ENCODE peak calls at places on chromosome 1, in nine cellular contexts. S is neural progenitor cell, V is GM23338, X is GM23248, H is HCT116, O is MM.1S, I is hepatocyte, A is PC-3, W is SK-N-SH. E is an unnamed sample.

GRCh38 chr1:18949689-18950414 is 6.6 kb downstream of the IFFO2 start:
- DNase-seq in X (peak; percentile 70), I (no peak), H (no peak), W (no peak), O (no peak), S (peak; percentile 77), V (peak; percentile 72), A (no peak), E (no peak)

GRCh38 chr1:28173151-28173979 is 3.1 kb downstream of the PTAFR start:
- DNase-seq in W (no peak), S (no peak), V (no peak), A (no peak), O (no peak), I (no peak), H (no peak), X (peak; percentile 17), E (peak; percentile 36)

GRCh38 chr1:237911911-237912310 is 21.2 kb upstream of the ZP4 start:
- DNase-seq in O (no peak), H (no peak), S (no peak), W (no peak), X (no peak), V (no peak), A (peak; percentile 10), I (no peak), E (no peak)

GRCh38 chr1:232017057-232017456 is 390.5 kb downstream of the DISC1 start:
- DNase-seq in X (no peak), H (no peak), S (no peak), O (no peak), V (no peak), W (peak; percentile 17), A (peak; percentile 10), I (no peak), E (no peak)

GRCh38 chr1:24186993-24187790 is at the start of gene IFNLR1:
- DNase-seq in X (peak; percentile 63), H (peak; percentile 58), A (peak; percentile 74), W (peak; percentile 89), I (peak; percentile 89), S (peak; percentile 82), V (peak; percentile 90), O (peak; percentile 92), E (peak; percentile 91)

GRCh38 chr1:209367031-209367813 is 216.3 kb upstream of the CAMK1G start:
- DNase-seq in V (no peak), O (no peak), W (no peak), X (peak; percentile 44), I (no peak), H (no peak), S (no peak), A (no peak), E (no peak)

GRCh38 chr1:85151446-85151845 is 49.4 kb downstream of the SYDE2 start:
- DNase-seq in O (no peak), A (no peak), I (no peak), X (no peak), S (no peak), W (no peak), V (no peak), H (no peak), E (no peak)

GRCh38 chr1:107496002-107496401 is 355.2 kb downstream of the NTNG1 start:
- DNase-seq in I (no peak), A (no peak), O (no peak), X (no peak), S (no peak), W (no peak), V (no peak), H (no peak), E (no peak)

GRCh38 chr1:99781798-99782197 is 15.4 kb upstream of the FRRS1 start:
- DNase-seq in W (no peak), S (no peak), V (no peak), H (no peak), A (no peak), I (no peak), O (no peak), X (no peak), E (no peak)

GRCh38 chr1:99782397-99782796 is 16.0 kb upstream of the FRRS1 start:
- DNase-seq in O (no peak), W (no peak), X (no peak), V (no peak), A (no peak), S (no peak), H (no peak), I (no peak), E (no peak)

GRCh38 chr1:99782920-99783319 is 16.5 kb upstream of the FRRS1 start:
- DNase-seq in I (no peak), X (no peak), A (no peak), W (no peak), S (no peak), V (no peak), H (no peak), O (no peak), E (no peak)

GRCh38 chr1:99784809-99785255 is 18.4 kb upstream of the FRRS1 start:
- DNase-seq in V (no peak), I (no peak), X (no peak), A (no peak), S (no peak), O (peak; percentile 40), W (no peak), H (no peak), E (no peak)

DNA sequence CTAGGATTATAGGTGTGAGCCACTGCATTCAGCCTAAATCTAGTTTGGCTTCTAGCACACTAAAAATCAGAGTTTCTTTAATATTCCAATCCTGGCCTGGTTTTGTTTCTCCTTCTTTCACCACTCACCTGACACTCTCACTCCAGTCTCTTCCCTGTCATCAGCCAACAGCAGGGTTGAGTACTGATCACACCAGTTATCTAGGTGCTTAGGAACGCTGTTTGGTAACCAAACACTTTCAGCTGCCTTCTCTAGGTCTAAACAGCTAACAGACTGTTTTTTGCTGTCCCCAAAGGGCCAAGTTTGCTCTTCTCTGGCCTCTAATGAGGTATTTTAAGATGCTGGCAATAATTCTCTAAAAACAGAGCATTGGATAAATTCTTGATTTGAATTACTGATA is 17.7 kb upstream of the FRRS1 start:
- DNase-seq in W (no peak), I (no peak), V (no peak), X (no peak), A (no peak), O (peak; percentile 15), H (no peak), S (no peak), E (no peak)
- H3K36me3 ChIP-seq in W (no peaks in the 10 kb centered on the region), I (no peaks in the 10 kb centered on the region), V (no peaks in the 10 kb centered on the region), X (no peaks in the 10 kb centered on the region), A (no peaks in the 10 kb centered on the region), O (no peaks in the 10 kb centered on the region), H (no peaks in the 10 kb centered on the region), S (no peaks in the 10 kb centered on the region), E (no peaks in the 10 kb centered on the region)

GRCh38 chr1:197838836-197839235 is 63.6 kb upstream of the DENND1B start:
- DNase-seq in S (no peak), W (no peak), H (peak; percentile 23), X (peak; percentile 89), A (peak; percentile 69), I (no peak), O (no peak), V (no peak), E (no peak)
- H2AFZ ChIP-seq in S (no peak overlapping the region), W (peak overlapping the region; percentile 88), H (peak overlapping the region; percentile 67), X (peak overlapping the region; percentile 81), A (peak overlapping the region; percentile 71), I (no peak overlapping the region), O (no peak overlapping the region), V (peak overlapping the region; percentile 74), E (peak overlapping the region; percentile 19)

GRCh38 chr1:228872080-228872479 is 136.8 kb downstream of the RHOU start:
- DNase-seq in V (no peak), H (no peak), S (no peak), W (no peak), X (no peak), I (no peak), A (no peak), O (no peak), E (no peak)

GRCh38 chr1:228875741-228876140 is 140.5 kb downstream of the RHOU start:
- DNase-seq in X (no peak), I (no peak), W (no peak), V (no peak), O (no peak), H (no peak), S (no peak), A (no peak), E (no peak)

GRCh38 chr1:228871314-228872061 is 136.2 kb downstream of the RHOU start:
- DNase-seq in W (no peak), V (no peak), S (no peak), O (no peak), X (no peak), I (no peak), H (no peak), A (no peak), E (no peak)

GRCh38 chr1:228876187-228876586 is 140.9 kb downstream of the RHOU start:
- DNase-seq in S (no peak), V (no peak), I (no peak), W (no peak), O (no peak), X (no peak), H (no peak), A (no peak), E (no peak)

DNA sequence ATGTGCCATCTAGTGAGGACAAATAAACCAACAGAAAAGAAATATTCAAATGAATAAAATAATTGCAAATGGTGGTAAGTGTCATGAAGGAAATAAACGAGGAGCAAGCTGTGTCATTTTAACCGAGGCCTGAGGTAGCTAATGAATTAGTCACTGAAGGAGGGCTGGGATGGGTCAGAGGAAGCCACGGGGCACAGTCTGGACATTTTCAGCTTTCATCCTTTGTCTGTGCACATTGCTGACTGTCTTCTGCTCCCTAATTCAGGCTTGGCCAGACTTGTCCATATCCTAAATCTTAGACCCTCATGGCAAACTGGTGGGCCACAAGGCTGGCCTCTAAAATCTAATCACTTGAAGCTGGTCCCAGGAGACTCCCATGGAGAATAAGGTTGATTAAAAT is 138.4 kb downstream of the RHOU start:
- DNase-seq in A (no peak), S (no peak), X (peak; percentile 29), W (no peak), O (no peak), V (no peak), H (no peak), I (no peak), E (no peak)
- TF ChIP-seq EZH2phosphoT487 in A (no peak), S (no peak), X (no peak), W (no peak), O (no peak), V (no peak), H (no peak), I (no peak), E (no peak)

GRCh38 chr1:10161541-10162290 is 48.7 kb upstream of the KIF1B start:
- DNase-seq in S (no peak), A (no peak), W (no peak), V (no peak), H (no peak), O (no peak), X (peak; percentile 23), I (no peak), E (no peak)
- H3K36me3 ChIP-seq in S (no peaks in the 10 kb centered on the region), A (peaks cover 10% of the 10 kb centered on the region), W (peaks cover 18% of the 10 kb centered on the region), V (peaks cover 12% of the 10 kb centered on the region), H (no peaks in the 10 kb centered on the region), O (peaks cover 7% of the 10 kb centered on the region), X (peaks cover 7% of the 10 kb centered on the region), I (no peaks in the 10 kb centered on the region), E (peaks cover 7% of the 10 kb centered on the region)

E was measured in OCI-LY7.